ENCODE peak calls at places on chromosomes 16 and 17, in six cellular contexts. P is endothelial cell of umbilical vein, U is GM12878, F is K562, Z is A549, H is HepG2. O is an unnamed sample.

GRCh38 chr16:65327346-65327745 is 205.5 kb upstream of the CDH11 start:
- DNase-seq in U (no peak), P (no peak), Z (no peak), F (no peak), H (no peak), O (no peak)

GRCh38 chr17:206941-207560 is 25.6 kb upstream of the DOC2B start:
- DNase-seq in Z (no peak), U (no peak), P (no peak), H (no peak), F (no peak), O (no peak)

GRCh38 chr17:15963670-15964110 is 18.8 kb downstream of the ADORA2B start:
- DNase-seq in Z (peak), H (no peak), P (peak), F (no peak), U (no peak), O (no peak)

GRCh38 chr17:56909742-56910508 is 3.9 kb downstream of the TRIM25 start:
- DNase-seq in P (no peak), H (peak), U (no peak), F (peak), Z (no peak), O (no peak)

GRCh38 chr16:59886021-59886420 is 1151.9 kb upstream of the GOT2 start:
- DNase-seq in P (peak), Z (peak), H (no peak), U (no peak), F (no peak), O (peak)

GRCh38 chr16:70569752-70570151 is 46.1 kb downstream of the SF3B3 start:
- DNase-seq in P (no peak), F (no peak), U (no peak), H (no peak), Z (no peak), O (no peak)

GRCh38 chr16:87465306-87465705 is 27.5 kb downstream of the ZCCHC14 start:
- DNase-seq in P (peak), Z (no peak), U (no peak), H (peak), F (peak), O (peak)

GRCh38 chr16:2090819-2091721 is 43.3 kb downstream of the TSC2 start:
- DNase-seq in U (no peak), F (no peak), H (no peak), Z (peak), P (peak), O (no peak)

GRCh38 chr16:81067166-81067565 is 9.9 kb downstream of the C16orf46 start:
- DNase-seq in Z (no peak), F (no peak), U (no peak), H (no peak), P (no peak), O (no peak)

GRCh38 chr17:65886240-65886639 is 305.7 kb downstream of the CEP112 start:
- DNase-seq in Z (no peak), P (no peak), H (no peak), F (no peak), U (no peak), O (no peak)

GRCh38 chr16:89565256-89565505 is 4.7 kb downstream of the RPL13 start:
- DNase-seq in F (peak), H (no peak), Z (peak), P (no peak), U (no peak), O (peak)

GRCh38 chr16:84752600-84752999 is 52.8 kb downstream of the USP10 start:
- DNase-seq in Z (no peak), F (no peak), H (no peak), U (no peak), P (no peak), O (no peak)

GRCh38 chr17:60832206-60832605 is 154.6 kb downstream of the BCAS3 start:
- DNase-seq in H (no peak), Z (no peak), U (no peak), P (no peak), F (no peak), O (no peak)

GRCh38 chr17:5509482-5509881 is 23.1 kb downstream of the MIS12 start:
- DNase-seq in F (no peak), U (no peak), P (no peak), H (no peak), Z (no peak), O (no peak)

GRCh38 chr16:82995927-82996441 is 369.2 kb downstream of the CDH13 start:
- DNase-seq in H (no peak), P (peak), U (no peak), F (no peak), Z (no peak), O (peak)

GRCh38 chr16:52545157-52545543 is 1.8 kb downstream of the TOX3 start:
- DNase-seq in U (no peak), F (no peak), P (no peak), H (no peak), Z (no peak), O (no peak)

GRCh38 chr16:52545544-52546262 is 1.2 kb downstream of the TOX3 start:
- DNase-seq in Z (no peak), F (no peak), U (no peak), H (no peak), P (no peak), O (no peak)

GRCh38 chr16:52547001-52547833 is at the start of gene TOX3:
- DNase-seq in U (no peak), Z (no peak), H (no peak), F (no peak), P (no peak), O (no peak)

GRCh38 chr16:52547834-52548215 is 882 bp upstream of the TOX3 start:
- DNase-seq in U (no peak), Z (no peak), H (no peak), P (no peak), F (no peak), O (no peak)

GRCh38 chr16:52546291-52546941 is 527 bp downstream of the TOX3 start:
- DNase-seq in Z (no peak), H (no peak), P (no peak), F (no peak), U (no peak), O (no peak)
- TF ChIP-seq MYC in Z (no peak), H (no peak), P (no peak), F (no peak), U (no peak), O (no peak)

DNA sequence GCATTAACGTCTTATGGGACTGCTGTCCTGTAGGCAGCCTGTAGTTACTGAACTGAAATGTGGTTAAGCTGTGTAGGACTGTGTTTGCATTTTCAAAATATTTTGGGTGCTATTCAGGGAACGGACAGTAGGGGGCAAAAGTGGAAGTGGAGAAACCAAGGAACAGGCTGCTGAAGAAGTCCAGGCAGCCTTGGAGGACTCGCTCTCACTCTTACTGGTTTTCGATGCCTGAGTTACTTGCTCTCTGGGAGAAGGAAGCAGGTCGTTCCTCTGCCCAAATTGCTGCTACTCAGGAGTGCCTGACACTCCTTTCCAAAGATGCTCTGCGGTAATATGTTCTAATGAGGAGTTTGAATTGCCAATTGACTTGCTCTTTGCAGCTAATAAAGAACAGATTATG is 64.5 kb upstream of the RBFOX1 start:
- DNase-seq in Z (peak), P (no peak), H (peak), U (no peak), F (peak), O (peak)
- TF ChIP-seq MAX in Z (no peak), P (no peak), H (no peak), U (no peak), F (no peak), O (no peak)

GRCh38 chr16:27401768-27402568 is at the start of gene IL21R:
- DNase-seq in P (no peak), H (no peak), Z (no peak), F (peak), U (peak), O (peak)
- TF ChIP-seq MYC in P (no peak), H (no peak), Z (no peak), F (no peak), U (no peak), O (peak)

GRCh38 chr16:13343981-13344380 is 442.6 kb downstream of the SHISA9 start:
- DNase-seq in H (no peak), F (no peak), Z (no peak), P (no peak), U (no peak), O (no peak)
- TF ChIP-seq MAX in H (no peak), F (no peak), Z (no peak), P (no peak), U (no peak), O (no peak)

GRCh38 chr17:78401891-78402290 is 23.4 kb downstream of the PGS1 start:
- DNase-seq in Z (no peak), U (no peak), H (no peak), P (no peak), F (no peak), O (no peak)

GRCh38 chr17:78399693-78400144 is 21.3 kb downstream of the PGS1 start:
- DNase-seq in Z (no peak), F (no peak), U (no peak), H (peak), P (no peak), O (no peak)

GRCh38 chr17:78401246-78401645 is 22.8 kb downstream of the PGS1 start:
- DNase-seq in U (no peak), Z (no peak), P (no peak), F (no peak), H (no peak), O (no peak)

GRCh38 chr17:78399028-78399692 is 20.7 kb downstream of the PGS1 start:
- DNase-seq in U (no peak), F (no peak), P (no peak), H (no peak), Z (no peak), O (no peak)

GRCh38 chr17:78400581-78401240 is 22.3 kb downstream of the PGS1 start:
- DNase-seq in Z (no peak), H (no peak), F (no peak), P (no peak), U (no peak), O (no peak)
- TF ChIP-seq MYC in Z (no peak), H (no peak), F (no peak), P (no peak), U (no peak), O (no peak)

O was measured in NB4.